ENCODE peak calls at places on chromosome 4, in six cellular contexts. M is left ventricle myocardium inferior, W is colonic mucosa, D is uterus, G is fibroblast of lung, I is gastrocnemius medialis. K is an unnamed sample. For H3K9me3, the result is how much of the 10 kb centered on the place peaks cover.

GRCh38 chr4:75031746-75032145 is 98.8 kb downstream of the PARM1 start:
- DNase-seq in M (no peak), W (no peak), D (no peak), G (no peak), I (no peak), K (no peak)

GRCh38 chr4:150315175-150315574 is 236.9 kb downstream of the DCLK2 start:
- DNase-seq in M (no peak), W (no peak), D (no peak), G (no peak), I (no peak), K (no peak)

GRCh38 chr4:148444296-148445070 is 2.3 kb upstream of the NR3C2 start:
- DNase-seq in M (peak), W (peak), D (peak), G (no peak), I (peak), K (peak)

GRCh38 chr4:64781737-64782326 is 372.6 kb upstream of the TECRL start:
- DNase-seq in M (no peak), W (no peak), D (no peak), G (peak), I (no peak), K (no peak)

GRCh38 chr4:47213971-47214370 is 182.6 kb downstream of the GABRB1 start:
- DNase-seq in M (no peak), W (no peak), D (no peak), G (peak), I (no peak), K (no peak)

GRCh38 chr4:7829687-7830580 is 109.7 kb downstream of the AFAP1 start:
- DNase-seq in M (no peak), W (peak), D (no peak), G (no peak), I (no peak), K (no peak)

GRCh38 chr4:36823199-36823967 is 421.2 kb upstream of the NWD2 start:
- DNase-seq in M (no peak), W (no peak), D (no peak), G (no peak), I (no peak), K (no peak)

GRCh38 chr4:60682901-60683300 is 517.2 kb upstream of the ADGRL3 start:
- DNase-seq in M (no peak), W (no peak), D (no peak), G (peak), I (no peak), K (no peak)

GRCh38 chr4:70183168-70183939 is 12.2 kb upstream of the ODAM start:
- DNase-seq in M (no peak), W (peak), D (no peak), G (peak), I (no peak), K (no peak)

DNA sequence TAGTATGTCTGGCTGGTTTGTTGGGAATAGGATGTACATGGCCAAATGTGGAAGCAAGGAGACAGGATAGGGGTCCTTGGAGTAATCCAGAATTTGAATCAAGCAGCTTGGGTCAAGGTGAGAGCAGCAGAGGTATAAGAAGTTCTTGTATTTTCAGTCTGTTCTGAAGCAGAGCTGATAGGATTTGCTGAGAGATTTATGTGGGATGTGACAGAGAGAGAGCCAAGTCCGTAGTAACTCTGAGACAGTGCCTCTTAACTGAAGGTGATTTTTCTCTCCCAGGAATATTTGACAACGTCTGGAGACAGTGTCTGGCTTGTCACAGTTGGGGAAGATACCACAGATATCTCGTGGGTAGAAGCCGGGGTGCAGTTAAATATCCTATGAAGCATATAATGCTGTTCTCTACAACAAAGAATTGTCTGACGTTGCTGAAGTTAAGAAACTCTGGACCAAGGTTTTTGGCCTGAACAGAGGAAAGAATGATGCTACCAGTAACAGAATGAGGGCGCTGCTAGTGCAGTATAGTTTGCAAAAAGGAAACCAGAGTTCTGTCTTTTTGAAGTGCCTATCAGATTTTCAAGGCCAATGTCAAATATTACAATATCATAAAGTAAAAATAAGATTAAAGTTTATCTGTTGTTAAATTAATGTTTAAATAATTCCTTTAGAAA is 184.0 kb downstream of the ARHGAP24 start:
- DNase-seq in M (no peak), W (no peak), D (no peak), G (no peak), I (no peak), K (no peak)
- TF ChIP-seq CTCF in M (no peak), W (no peak), D (no peak), G (no peak), I (no peak), K (no peak)

GRCh38 chr4:80016506-80016905 is 56.5 kb downstream of the ANTXR2 start:
- DNase-seq in M (no peak), W (no peak), D (no peak), G (no peak), I (no peak), K (no peak)
- H3K27ac ChIP-seq in M (no peak), W (no peak), D (peak), G (peak), I (no peak), K (no peak)

GRCh38 chr4:177016541-177017141 is 223.9 kb upstream of the VEGFC start:
- DNase-seq in M (no peak), W (no peak), D (no peak), G (peak), I (no peak), K (no peak)
- H3K9me3 ChIP-seq in M (half or more), W (under half), D (under half), G (under half), I (under half), K (under half)

DNA sequence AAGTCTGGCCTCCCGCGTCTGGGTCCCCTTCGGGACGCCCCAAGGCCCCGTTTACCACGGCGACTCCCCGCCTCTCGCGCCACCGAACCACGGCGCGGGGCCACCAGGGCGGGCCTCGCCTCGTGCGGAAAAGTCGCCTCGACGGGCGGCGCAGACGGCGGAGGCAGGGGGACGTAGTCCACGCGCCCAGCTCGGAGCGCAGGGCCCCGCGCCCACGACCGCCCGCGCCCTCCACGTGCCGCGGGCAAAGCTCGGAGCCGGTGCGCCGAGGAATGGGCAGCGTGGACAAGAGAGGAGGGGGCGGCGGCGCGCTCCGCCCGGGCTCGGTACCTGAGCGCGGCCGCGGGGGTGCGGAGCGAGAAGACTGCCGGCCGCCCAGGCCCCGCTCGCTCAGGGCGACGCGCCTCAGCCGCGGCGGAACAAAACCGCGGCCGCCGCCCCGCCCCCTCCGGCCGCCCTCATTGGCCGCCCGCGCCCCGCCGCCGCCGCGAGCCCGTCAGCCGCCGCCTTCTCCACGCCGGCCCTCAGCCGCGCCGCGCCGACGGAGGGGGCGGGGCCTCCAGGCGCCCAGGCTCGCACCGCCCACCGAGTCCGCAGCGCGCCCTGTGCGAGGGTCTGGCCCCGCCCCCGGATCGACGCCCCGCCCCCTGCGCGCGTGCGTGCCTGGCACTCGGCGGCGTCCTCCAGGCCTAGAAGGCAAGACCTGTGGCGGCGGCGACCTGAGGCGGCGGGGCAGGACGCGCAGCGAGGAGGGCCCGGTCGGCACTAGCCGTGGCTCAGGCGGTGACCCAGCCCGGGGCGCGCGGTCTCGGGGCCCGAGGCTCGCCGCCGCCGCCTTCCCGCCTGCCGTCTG is at the start of gene FAM53A:
- DNase-seq in M (peak), W (peak), D (peak), G (peak), I (peak), K (peak)
- TF ChIP-seq CTCF in M (no peak), W (no peak), D (no peak), G (no peak), I (no peak), K (peak)

GRCh38 chr4:89489338-89489771 is 181.8 kb upstream of the GPRIN3 start:
- DNase-seq in M (peak), W (no peak), D (no peak), G (no peak), I (no peak), K (peak)

GRCh38 chr4:89492476-89493110 is 185.0 kb upstream of the GPRIN3 start:
- DNase-seq in M (no peak), W (no peak), D (no peak), G (peak), I (no peak), K (no peak)

GRCh38 chr4:89496851-89497250 is 189.3 kb upstream of the GPRIN3 start:
- DNase-seq in M (no peak), W (no peak), D (no peak), G (no peak), I (no peak), K (no peak)

GRCh38 chr4:89493367-89493766 is 185.8 kb upstream of the GPRIN3 start:
- DNase-seq in M (no peak), W (no peak), D (no peak), G (no peak), I (no peak), K (no peak)

DNA sequence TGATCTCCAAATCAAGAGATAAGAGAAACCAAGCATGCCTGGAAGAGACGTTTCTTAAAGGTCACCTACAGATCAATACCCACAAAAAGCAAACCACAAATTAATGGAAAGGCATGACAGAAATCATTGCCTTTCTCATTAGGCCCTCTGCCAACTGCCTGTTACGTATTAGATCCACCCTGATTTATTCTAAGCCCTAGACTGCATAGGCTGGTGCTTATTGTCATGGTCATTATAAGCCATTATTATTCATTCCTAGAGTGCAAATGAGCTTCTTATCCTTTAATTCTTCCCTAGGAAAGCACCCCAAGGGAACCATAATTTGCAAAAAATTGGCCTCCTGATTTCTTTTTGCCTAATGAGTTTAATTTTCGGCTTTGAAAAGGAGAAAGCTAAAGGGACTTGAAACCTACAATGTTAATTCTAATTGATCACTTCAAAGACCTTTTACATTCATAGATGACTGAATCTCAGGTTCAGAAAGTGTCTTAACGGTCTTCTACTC is 184.2 kb upstream of the GPRIN3 start:
- DNase-seq in M (no peak), W (no peak), D (no peak), G (no peak), I (no peak), K (no peak)
- H3K27ac ChIP-seq in M (no peak), W (no peak), D (no peak), G (peak), I (no peak), K (no peak)

K was measured in tibial artery.